ENCODE peak calls at places on chromosomes 16 and 17, in five cellular contexts. One of them, this sample, is unnamed.
A peak's percentile ranks its signal among the peaks of the same experiment; 100 is the strongest.

GRCh38 chr17:7235693-7236665 is 1.7 kb upstream of the DVL2 start:
- DNase-seq in heart left ventricle: no peak
- DNase-seq in endodermal cell: no peak
- DNase-seq in neural progenitor cell: no peak
- DNase-seq in tibial artery: no peak
- DNase-seq in this sample: no peak

GRCh38 chr16:31487076-31487719 is 4.3 kb downstream of the SLC5A2 start:
- DNase-seq in tibial artery: no peak
- DNase-seq in heart left ventricle: no peak
- DNase-seq in endodermal cell: no peak
- DNase-seq in neural progenitor cell: peak; percentile 23
- DNase-seq in this sample: no peak

GRCh38 chr16:67431077-67431804 is at the start of gene HSD11B2:
- DNase-seq in endodermal cell: peak; percentile 90
- DNase-seq in tibial artery: peak; percentile 71
- DNase-seq in neural progenitor cell: peak; percentile 91
- DNase-seq in heart left ventricle: no peak
- DNase-seq in this sample: peak; percentile 41

GRCh38 chr16:46620265-46621005 is 744 bp downstream of the SHCBP1 start:
- DNase-seq in neural progenitor cell: no peak
- DNase-seq in heart left ventricle: no peak
- DNase-seq in tibial artery: no peak
- DNase-seq in endodermal cell: no peak
- DNase-seq in this sample: no peak

GRCh38 chr16:22240023-22240697 is 34.1 kb downstream of the EEF2K start:
- DNase-seq in endodermal cell: no peak
- DNase-seq in heart left ventricle: no peak
- DNase-seq in neural progenitor cell: no peak
- DNase-seq in tibial artery: no peak
- DNase-seq in this sample: no peak

GRCh38 chr17:17376362-17376761 is 73.2 kb downstream of the NT5M start:
- DNase-seq in neural progenitor cell: no peak
- DNase-seq in heart left ventricle: no peak
- DNase-seq in tibial artery: no peak
- DNase-seq in endodermal cell: no peak
- DNase-seq in this sample: no peak

GRCh38 chr17:16463341-16464000 is 28.5 kb downstream of the LRRC75A start:
- DNase-seq in heart left ventricle: peak; percentile 67
- DNase-seq in tibial artery: no peak
- DNase-seq in neural progenitor cell: no peak
- DNase-seq in endodermal cell: peak; percentile 76
- DNase-seq in this sample: no peak

GRCh38 chr17:1627219-1627986 is 1.2 kb downstream of the SLC43A2 start:
- DNase-seq in tibial artery: no peak
- DNase-seq in heart left ventricle: peak; percentile 46
- DNase-seq in neural progenitor cell: no peak
- DNase-seq in endodermal cell: peak; percentile 83
- DNase-seq in this sample: no peak

GRCh38 chr17:50949128-50950001 is 83.2 kb upstream of the TOB1 start:
- DNase-seq in neural progenitor cell: no peak
- DNase-seq in heart left ventricle: no peak
- DNase-seq in tibial artery: peak; percentile 72
- DNase-seq in endodermal cell: peak; percentile 66
- DNase-seq in this sample: peak; percentile 57

GRCh38 chr16:49755291-49755611 is 100.7 kb downstream of the ZNF423 start:
- DNase-seq in tibial artery: no peak
- DNase-seq in neural progenitor cell: peak; percentile 75
- DNase-seq in endodermal cell: no peak
- DNase-seq in heart left ventricle: no peak
- DNase-seq in this sample: no peak

GRCh38 chr17:18028684-18029540 is 10.1 kb downstream of the ATPAF2 start:
- DNase-seq in tibial artery: peak; percentile 25
- DNase-seq in heart left ventricle: no peak
- DNase-seq in neural progenitor cell: no peak
- DNase-seq in endodermal cell: peak; percentile 42
- DNase-seq in this sample: no peak

GRCh38 chr16:57277586-57277985 is 6.9 kb downstream of the PLLP start:
- DNase-seq in heart left ventricle: no peak
- DNase-seq in endodermal cell: no peak
- DNase-seq in neural progenitor cell: no peak
- DNase-seq in tibial artery: no peak
- DNase-seq in this sample: no peak

GRCh38 chr16:79278506-79278905 is 322.0 kb downstream of the MAF start:
- DNase-seq in endodermal cell: no peak
- DNase-seq in neural progenitor cell: no peak
- DNase-seq in heart left ventricle: no peak
- DNase-seq in tibial artery: no peak
- DNase-seq in this sample: no peak

GRCh38 chr17:73841431-73842060 is 197.3 kb upstream of the SDK2 start:
- DNase-seq in neural progenitor cell: peak; percentile 66
- DNase-seq in heart left ventricle: no peak
- DNase-seq in tibial artery: no peak
- DNase-seq in endodermal cell: peak; percentile 90
- DNase-seq in this sample: no peak

GRCh38 chr16:19289805-19290490 is 4.4 kb downstream of the CLEC19A start:
- DNase-seq in tibial artery: no peak
- DNase-seq in heart left ventricle: no peak
- DNase-seq in endodermal cell: peak; percentile 75
- DNase-seq in neural progenitor cell: peak; percentile 83
- DNase-seq in this sample: no peak

GRCh38 chr16:81483970-81484595 is 39.5 kb downstream of the CMIP start:
- DNase-seq in endodermal cell: no peak
- DNase-seq in neural progenitor cell: no peak
- DNase-seq in tibial artery: no peak
- DNase-seq in heart left ventricle: no peak
- DNase-seq in this sample: no peak

GRCh38 chr17:33234930-33235685 is 58.0 kb downstream of the ASIC2 start:
- DNase-seq in heart left ventricle: peak; percentile 71
- DNase-seq in endodermal cell: no peak
- DNase-seq in neural progenitor cell: no peak
- DNase-seq in tibial artery: peak; percentile 88
- DNase-seq in this sample: peak; percentile 74

GRCh38 chr16:29994613-29995329 is 646 bp downstream of the HIRIP3 start:
- DNase-seq in neural progenitor cell: no peak
- DNase-seq in tibial artery: peak; percentile 80
- DNase-seq in heart left ventricle: peak; percentile 61
- DNase-seq in endodermal cell: no peak
- DNase-seq in this sample: no peak

GRCh38 chr17:4072487-4073157 is 70.2 kb downstream of the ZZEF1 start:
- DNase-seq in endodermal cell: no peak
- DNase-seq in neural progenitor cell: no peak
- DNase-seq in heart left ventricle: no peak
- DNase-seq in tibial artery: no peak
- DNase-seq in this sample: no peak

GRCh38 chr16:3431779-3432219 is 11.5 kb downstream of the ZNF597 start:
- DNase-seq in endodermal cell: no peak
- DNase-seq in heart left ventricle: peak; percentile 71
- DNase-seq in neural progenitor cell: no peak
- DNase-seq in tibial artery: no peak
- DNase-seq in this sample: no peak

GRCh38 chr16:53546988-53547391 is 44.0 kb upstream of the AKTIP start:
- DNase-seq in endodermal cell: peak; percentile 92
- DNase-seq in neural progenitor cell: peak; percentile 36
- DNase-seq in heart left ventricle: no peak
- DNase-seq in tibial artery: no peak
- DNase-seq in this sample: peak; percentile 62

GRCh38 chr17:21043296-21044232 is 753 bp upstream of the USP22 start:
- DNase-seq in tibial artery: peak; percentile 99
- DNase-seq in endodermal cell: peak; percentile 79
- DNase-seq in heart left ventricle: peak; percentile 99
- DNase-seq in neural progenitor cell: peak; percentile 99
- DNase-seq in this sample: peak; percentile 99

GRCh38 chr17:45782889-45783592 is 1.1 kb upstream of the CRHR1 start:
- DNase-seq in tibial artery: no peak
- DNase-seq in endodermal cell: peak; percentile 94
- DNase-seq in neural progenitor cell: peak; percentile 90
- DNase-seq in heart left ventricle: peak; percentile 36
- DNase-seq in this sample: no peak

GRCh38 chr17:2904135-2904534 is 107.9 kb downstream of the RAP1GAP2 start:
- DNase-seq in neural progenitor cell: peak; percentile 56
- DNase-seq in tibial artery: no peak
- DNase-seq in heart left ventricle: peak; percentile 88
- DNase-seq in endodermal cell: no peak
- DNase-seq in this sample: no peak

GRCh38 chr17:31743767-31744166 is 115.3 kb downstream of the COPRS start:
- DNase-seq in endodermal cell: peak; percentile 82
- DNase-seq in neural progenitor cell: peak; percentile 34
- DNase-seq in tibial artery: no peak
- DNase-seq in heart left ventricle: no peak
- DNase-seq in this sample: no peak

GRCh38 chr17:15184872-15185624 is 80.1 kb downstream of the PMP22 start:
- DNase-seq in tibial artery: no peak
- DNase-seq in heart left ventricle: no peak
- DNase-seq in neural progenitor cell: no peak
- DNase-seq in endodermal cell: no peak
- DNase-seq in this sample: no peak

DNA sequence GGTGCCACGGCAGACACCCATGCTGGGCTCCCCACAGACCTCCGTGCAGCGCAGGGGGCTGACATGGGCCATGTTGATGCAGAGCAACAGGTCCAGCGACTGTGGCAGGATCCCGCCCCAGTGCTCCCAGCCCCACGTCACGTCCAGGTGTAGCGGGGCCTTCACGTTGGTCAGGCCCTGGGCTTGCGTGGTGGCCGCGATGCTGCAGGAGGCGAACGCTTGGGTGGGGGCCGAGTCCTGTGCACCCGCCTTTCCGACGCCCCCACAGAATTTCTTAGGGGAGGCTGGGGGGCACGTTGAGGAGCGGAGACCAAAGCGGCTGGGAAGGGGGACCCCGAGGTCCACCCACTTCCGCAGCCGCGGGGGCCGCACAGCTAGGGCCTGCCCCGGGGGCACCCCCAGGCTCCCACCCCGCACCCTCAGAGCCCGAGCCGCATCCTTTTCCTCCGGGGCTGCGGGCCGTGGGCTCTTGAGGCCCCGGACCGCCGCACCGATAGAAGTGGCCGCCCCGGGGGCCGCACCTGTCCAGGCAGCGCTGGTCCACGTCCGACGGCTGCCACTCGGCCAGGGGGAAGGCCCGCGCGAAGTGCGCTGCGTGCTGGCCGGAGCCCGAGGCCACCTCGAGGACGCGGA is 416 bp downstream of the METTL26 start:
- DNase-seq in neural progenitor cell: no peak
- DNase-seq in heart left ventricle: no peak
- DNase-seq in tibial artery: no peak
- DNase-seq in endodermal cell: no peak
- DNase-seq in this sample: no peak
- H3K27ac ChIP-seq in neural progenitor cell: no peak overlapping the region
- H3K27ac ChIP-seq in heart left ventricle: peak overlapping the region; percentile 100
- H3K27ac ChIP-seq in tibial artery: peak overlapping the region; percentile 97
- H3K27ac ChIP-seq in endodermal cell: no peak overlapping the region
- H3K27ac ChIP-seq in this sample: peak overlapping the region; percentile 93

DNA sequence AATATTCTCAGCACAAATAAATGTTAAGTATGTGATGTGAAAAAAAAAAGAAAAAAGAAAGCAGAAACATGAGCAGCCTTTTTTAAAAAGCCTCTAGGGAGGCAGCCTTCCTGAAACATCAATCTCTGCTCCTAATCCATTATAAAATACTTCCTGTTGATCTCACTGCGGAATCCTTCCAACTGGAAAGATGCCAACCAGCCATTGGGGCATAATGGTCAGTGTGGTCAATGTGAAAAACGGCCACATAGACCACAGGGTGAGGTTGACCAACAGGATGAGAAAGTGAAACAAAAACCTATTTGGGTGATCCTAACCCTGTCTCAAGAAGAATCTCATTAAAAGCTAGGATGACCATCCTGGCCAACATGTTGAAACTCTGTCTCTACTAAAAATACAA is 26.1 kb upstream of the ABCA8 start:
- DNase-seq in neural progenitor cell: no peak
- DNase-seq in tibial artery: peak; percentile 74
- DNase-seq in heart left ventricle: peak; percentile 64
- DNase-seq in endodermal cell: no peak
- DNase-seq in this sample: no peak
- H3K27ac ChIP-seq in neural progenitor cell: no peak overlapping the region
- H3K27ac ChIP-seq in tibial artery: no peak overlapping the region
- H3K27ac ChIP-seq in heart left ventricle: peak overlapping the region; percentile 3
- H3K27ac ChIP-seq in endodermal cell: no peak overlapping the region
- H3K27ac ChIP-seq in this sample: no peak overlapping the region

DNA sequence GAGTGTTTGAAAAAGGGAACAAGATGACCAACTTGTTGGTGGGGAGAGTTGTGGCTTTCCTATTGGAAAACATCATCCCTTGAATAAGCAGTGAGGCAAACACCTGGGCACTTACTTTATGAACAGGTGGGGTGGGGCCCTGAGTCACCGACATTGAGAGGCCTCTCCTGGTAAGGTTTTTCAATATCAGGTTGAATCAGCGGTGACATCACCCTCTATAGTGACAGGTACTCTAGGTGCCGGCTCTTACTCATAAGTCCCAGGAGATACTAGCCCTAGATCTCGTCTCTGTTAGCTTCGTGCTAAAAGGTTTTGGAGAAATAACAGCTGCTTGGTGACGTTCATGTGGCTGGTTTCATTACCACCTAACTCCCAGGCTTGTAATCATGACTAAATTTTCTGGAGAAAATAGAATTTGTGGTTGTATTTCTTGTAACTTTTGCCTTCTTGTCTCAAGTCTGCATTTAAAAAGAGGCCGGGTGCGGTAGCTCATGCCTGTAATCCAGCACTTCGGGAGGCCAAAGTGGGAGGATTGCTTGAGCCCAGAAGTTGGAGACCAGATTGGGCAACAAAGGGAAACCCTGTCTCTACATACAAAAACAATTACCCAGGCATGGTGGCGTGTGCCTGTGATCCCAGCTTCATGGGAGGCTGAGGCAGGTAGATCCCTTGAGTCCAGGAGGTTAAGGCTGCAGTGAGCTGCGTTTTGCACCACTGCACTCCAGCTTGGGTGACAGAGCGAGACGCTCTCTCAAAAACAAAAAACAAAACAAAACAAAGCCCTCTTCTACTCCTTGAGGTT is 19.4 kb downstream of the CDH1 start:
- DNase-seq in neural progenitor cell: no peak
- DNase-seq in tibial artery: no peak
- DNase-seq in heart left ventricle: no peak
- DNase-seq in endodermal cell: no peak
- DNase-seq in this sample: peak; percentile 89
- H3K27ac ChIP-seq in neural progenitor cell: no peak overlapping the region
- H3K27ac ChIP-seq in tibial artery: no peak overlapping the region
- H3K27ac ChIP-seq in heart left ventricle: no peak overlapping the region
- H3K27ac ChIP-seq in endodermal cell: no peak overlapping the region
- H3K27ac ChIP-seq in this sample: peak overlapping the region; percentile 87

GRCh38 chr16:85911531-85911930 is 12.6 kb downstream of the IRF8 start:
- DNase-seq in endodermal cell: no peak
- DNase-seq in tibial artery: no peak
- DNase-seq in heart left ventricle: no peak
- DNase-seq in neural progenitor cell: no peak
- DNase-seq in this sample: no peak

GRCh38 chr16:85908889-85909584 is 10.1 kb downstream of the IRF8 start:
- DNase-seq in endodermal cell: no peak
- DNase-seq in heart left ventricle: no peak
- DNase-seq in neural progenitor cell: no peak
- DNase-seq in tibial artery: no peak
- DNase-seq in this sample: no peak

GRCh38 chr16:85910073-85910853 is 11.3 kb downstream of the IRF8 start:
- DNase-seq in tibial artery: peak; percentile 16
- DNase-seq in neural progenitor cell: no peak
- DNase-seq in heart left ventricle: no peak
- DNase-seq in endodermal cell: no peak
- DNase-seq in this sample: no peak

GRCh38 chr16:85912271-85912974 is 13.5 kb downstream of the IRF8 start:
- DNase-seq in heart left ventricle: no peak
- DNase-seq in neural progenitor cell: peak; percentile 33
- DNase-seq in tibial artery: no peak
- DNase-seq in endodermal cell: no peak
- DNase-seq in this sample: no peak

GRCh38 chr16:85910854-85911247 is 11.9 kb downstream of the IRF8 start:
- DNase-seq in tibial artery: peak; percentile 33
- DNase-seq in heart left ventricle: no peak
- DNase-seq in neural progenitor cell: no peak
- DNase-seq in endodermal cell: no peak
- DNase-seq in this sample: no peak
- H3K27ac ChIP-seq in tibial artery: no peak overlapping the region
- H3K27ac ChIP-seq in heart left ventricle: no peak overlapping the region
- H3K27ac ChIP-seq in neural progenitor cell: no peak overlapping the region
- H3K27ac ChIP-seq in endodermal cell: no peak overlapping the region
- H3K27ac ChIP-seq in this sample: no peak overlapping the region